ENCODE peak calls at places on chromosomes 16 and 17, in seven cellular contexts. One of them, this sample, is unnamed. For H3K36me3, the result is how much of the 10 kb centered on the place peaks cover.

GRCh38 chr17:66829386-66829864 is 5.5 kb upstream of the CACNG5 start:
- DNase-seq in fibroblast of lung: peak
- DNase-seq in adipocyte: peak
- DNase-seq in astrocyte: peak
- DNase-seq in IMR-90: peak
- DNase-seq in neural progenitor cell: peak
- DNase-seq in DND-41: peak
- DNase-seq in this sample: no peak

GRCh38 chr17:74152591-74153455 is 50.7 kb upstream of the RPL38 start:
- DNase-seq in fibroblast of lung: no peak
- DNase-seq in adipocyte: peak
- DNase-seq in neural progenitor cell: no peak
- DNase-seq in astrocyte: no peak
- DNase-seq in DND-41: no peak
- DNase-seq in IMR-90: no peak
- DNase-seq in this sample: no peak

GRCh38 chr16:21263640-21264211 is 14.4 kb downstream of the CRYM start:
- DNase-seq in fibroblast of lung: peak
- DNase-seq in adipocyte: peak
- DNase-seq in astrocyte: no peak
- DNase-seq in DND-41: no peak
- DNase-seq in IMR-90: peak
- DNase-seq in neural progenitor cell: peak
- DNase-seq in this sample: peak

GRCh38 chr17:65583921-65584603 is 22.6 kb upstream of the AXIN2 start:
- DNase-seq in IMR-90: no peak
- DNase-seq in adipocyte: peak
- DNase-seq in fibroblast of lung: no peak
- DNase-seq in astrocyte: no peak
- DNase-seq in DND-41: no peak
- DNase-seq in neural progenitor cell: no peak
- DNase-seq in this sample: no peak

GRCh38 chr17:1787301-1787902 is 25.5 kb downstream of the SERPINF1 start:
- DNase-seq in fibroblast of lung: peak
- DNase-seq in DND-41: no peak
- DNase-seq in astrocyte: peak
- DNase-seq in adipocyte: peak
- DNase-seq in neural progenitor cell: no peak
- DNase-seq in IMR-90: peak
- DNase-seq in this sample: no peak

GRCh38 chr16:19704321-19705130 is 13.5 kb downstream of the KNOP1 start:
- DNase-seq in DND-41: no peak
- DNase-seq in IMR-90: peak
- DNase-seq in astrocyte: peak
- DNase-seq in fibroblast of lung: peak
- DNase-seq in adipocyte: peak
- DNase-seq in neural progenitor cell: no peak
- DNase-seq in this sample: no peak

GRCh38 chr16:73015612-73016487 is 32.1 kb downstream of the ZFHX3 start:
- DNase-seq in adipocyte: no peak
- DNase-seq in DND-41: no peak
- DNase-seq in fibroblast of lung: no peak
- DNase-seq in IMR-90: no peak
- DNase-seq in neural progenitor cell: no peak
- DNase-seq in astrocyte: no peak
- DNase-seq in this sample: no peak

GRCh38 chr16:88649924-88650748 is 717 bp downstream of the CYBA start:
- DNase-seq in adipocyte: peak
- DNase-seq in DND-41: peak
- DNase-seq in neural progenitor cell: peak
- DNase-seq in astrocyte: no peak
- DNase-seq in fibroblast of lung: no peak
- DNase-seq in IMR-90: peak
- DNase-seq in this sample: peak

GRCh38 chr16:68792465-68793324 is 50.6 kb upstream of the TANGO6 start:
- DNase-seq in neural progenitor cell: no peak
- DNase-seq in DND-41: no peak
- DNase-seq in IMR-90: peak
- DNase-seq in astrocyte: peak
- DNase-seq in adipocyte: peak
- DNase-seq in fibroblast of lung: peak
- DNase-seq in this sample: no peak

DNA sequence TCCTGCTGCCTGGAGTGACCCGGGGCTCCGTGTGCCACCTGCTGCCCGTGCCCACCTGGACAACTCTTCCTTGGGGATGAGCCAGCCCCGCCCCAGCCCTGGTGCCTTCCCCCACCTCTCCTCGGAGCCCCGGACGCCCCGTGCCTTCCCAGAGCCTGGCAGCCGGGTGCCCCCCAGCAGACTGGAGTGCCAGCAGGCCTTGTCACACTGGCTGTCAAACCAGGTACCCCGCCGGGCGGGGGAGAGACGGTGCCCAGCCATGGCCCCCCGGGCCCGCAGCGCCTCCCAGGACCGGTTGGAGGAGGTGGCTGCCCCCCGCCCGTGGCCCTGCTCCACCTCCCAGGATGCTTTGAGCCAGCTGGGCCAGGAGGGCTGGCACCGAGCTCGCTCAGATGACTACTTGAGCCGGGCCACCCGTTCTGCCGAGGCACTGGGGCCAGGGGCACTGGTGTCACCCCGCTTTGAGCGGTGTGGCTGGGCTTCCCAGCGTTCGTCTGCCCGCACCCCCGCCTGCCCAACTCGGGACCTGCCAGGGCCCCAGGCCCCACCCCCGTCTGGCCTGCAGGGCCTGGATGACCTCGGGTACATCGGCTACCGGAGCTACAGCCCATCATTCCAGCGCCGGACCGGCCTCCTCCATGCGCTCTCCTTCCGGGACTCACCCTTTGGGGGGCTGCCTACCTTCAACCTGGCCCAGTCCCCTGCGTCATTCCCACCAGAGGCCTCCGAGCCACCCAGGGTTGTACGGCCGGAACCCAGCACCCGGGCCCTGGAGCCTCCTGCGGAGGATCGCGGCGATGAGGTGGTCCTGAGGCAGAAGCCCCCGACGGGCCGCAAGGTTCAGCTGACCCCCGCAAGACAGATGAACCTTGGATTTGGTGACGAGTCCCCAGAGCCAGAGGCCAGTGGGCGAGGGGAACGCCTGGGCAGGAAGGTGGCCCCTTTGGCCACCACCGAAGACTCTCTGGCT is 38.4 kb downstream of the ARHGAP23 start:
- DNase-seq in IMR-90: no peak
- DNase-seq in astrocyte: no peak
- DNase-seq in DND-41: no peak
- DNase-seq in fibroblast of lung: no peak
- DNase-seq in adipocyte: no peak
- DNase-seq in neural progenitor cell: no peak
- DNase-seq in this sample: no peak
- H3K36me3 ChIP-seq in IMR-90: half or more
- H3K36me3 ChIP-seq in astrocyte: under half
- H3K36me3 ChIP-seq in DND-41: half or more
- H3K36me3 ChIP-seq in fibroblast of lung: half or more
- H3K36me3 ChIP-seq in adipocyte: under half
- H3K36me3 ChIP-seq in neural progenitor cell: under half
- H3K36me3 ChIP-seq in this sample: under half

DNA sequence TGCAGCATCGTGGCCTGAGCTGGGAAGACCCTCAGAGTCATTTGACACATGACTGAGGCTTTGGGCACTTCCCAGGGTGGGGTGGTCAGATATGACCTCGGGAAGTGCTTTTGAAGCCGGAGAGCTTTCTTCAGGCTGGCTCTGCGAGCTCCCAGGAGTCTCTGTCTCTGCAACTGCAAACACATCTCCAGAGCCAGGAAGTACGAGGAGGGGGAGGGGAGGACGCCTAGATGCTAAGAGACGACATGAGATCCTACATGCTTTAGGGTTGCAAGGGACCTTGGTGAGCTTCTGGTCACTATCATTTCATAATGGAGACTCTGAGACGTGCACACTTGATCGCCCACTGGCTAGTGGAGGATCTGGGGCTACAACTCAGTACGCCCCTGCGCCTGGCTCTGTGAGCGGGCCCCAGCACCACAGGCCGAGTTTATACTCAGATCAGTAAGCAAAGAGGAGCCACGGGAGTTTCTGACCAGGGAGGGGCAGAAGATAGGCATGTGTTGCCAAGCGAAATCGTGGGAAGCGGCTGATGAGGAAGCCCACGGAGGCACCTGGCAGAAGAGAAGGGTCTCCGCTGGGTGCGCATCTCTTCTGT is 527 bp upstream of the MGAT5B start:
- DNase-seq in neural progenitor cell: no peak
- DNase-seq in IMR-90: peak
- DNase-seq in adipocyte: peak
- DNase-seq in DND-41: peak
- DNase-seq in astrocyte: peak
- DNase-seq in fibroblast of lung: peak
- DNase-seq in this sample: no peak
- H3K9ac ChIP-seq in neural progenitor cell: no peak
- H3K9ac ChIP-seq in IMR-90: no peak
- H3K9ac ChIP-seq in adipocyte: no peak
- H3K9ac ChIP-seq in DND-41: no peak
- H3K9ac ChIP-seq in astrocyte: peak
- H3K9ac ChIP-seq in fibroblast of lung: no peak
- H3K9ac ChIP-seq in this sample: no peak

DNA sequence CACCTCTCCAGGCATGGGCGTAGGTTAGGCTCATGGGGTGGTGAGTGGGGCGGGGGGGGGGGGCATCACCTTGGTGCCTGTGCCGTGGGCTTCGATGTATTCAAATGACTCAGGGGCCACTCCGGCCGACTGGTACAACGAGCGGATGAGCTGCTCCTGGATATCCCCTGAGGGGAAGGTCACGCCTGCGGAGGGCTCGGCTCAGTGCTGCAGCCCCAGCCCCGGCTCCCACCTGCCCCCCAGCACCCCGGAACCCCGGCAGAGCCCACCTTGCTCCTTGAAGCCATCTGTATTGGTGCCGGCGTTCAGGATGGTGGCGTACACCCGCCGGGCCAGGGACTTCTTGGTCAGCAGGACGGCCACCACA is 5.4 kb downstream of the FASN start:
- DNase-seq in DND-41: no peak
- DNase-seq in neural progenitor cell: no peak
- DNase-seq in adipocyte: no peak
- DNase-seq in IMR-90: no peak
- DNase-seq in astrocyte: no peak
- DNase-seq in fibroblast of lung: no peak
- DNase-seq in this sample: no peak
- H3K36me3 ChIP-seq in DND-41: half or more
- H3K36me3 ChIP-seq in neural progenitor cell: under half
- H3K36me3 ChIP-seq in adipocyte: half or more
- H3K36me3 ChIP-seq in IMR-90: half or more
- H3K36me3 ChIP-seq in astrocyte: under half
- H3K36me3 ChIP-seq in fibroblast of lung: half or more
- H3K36me3 ChIP-seq in this sample: under half

GRCh38 chr17:45225051-45225700 is 3.5 kb downstream of the FMNL1 start:
- DNase-seq in fibroblast of lung: no peak
- DNase-seq in IMR-90: no peak
- DNase-seq in DND-41: peak
- DNase-seq in neural progenitor cell: no peak
- DNase-seq in astrocyte: no peak
- DNase-seq in adipocyte: no peak
- DNase-seq in this sample: peak
- H3K9ac ChIP-seq in fibroblast of lung: no peak
- H3K9ac ChIP-seq in IMR-90: no peak
- H3K9ac ChIP-seq in DND-41: peak
- H3K9ac ChIP-seq in neural progenitor cell: no peak
- H3K9ac ChIP-seq in astrocyte: no peak
- H3K9ac ChIP-seq in adipocyte: no peak
- H3K9ac ChIP-seq in this sample: peak

DNA sequence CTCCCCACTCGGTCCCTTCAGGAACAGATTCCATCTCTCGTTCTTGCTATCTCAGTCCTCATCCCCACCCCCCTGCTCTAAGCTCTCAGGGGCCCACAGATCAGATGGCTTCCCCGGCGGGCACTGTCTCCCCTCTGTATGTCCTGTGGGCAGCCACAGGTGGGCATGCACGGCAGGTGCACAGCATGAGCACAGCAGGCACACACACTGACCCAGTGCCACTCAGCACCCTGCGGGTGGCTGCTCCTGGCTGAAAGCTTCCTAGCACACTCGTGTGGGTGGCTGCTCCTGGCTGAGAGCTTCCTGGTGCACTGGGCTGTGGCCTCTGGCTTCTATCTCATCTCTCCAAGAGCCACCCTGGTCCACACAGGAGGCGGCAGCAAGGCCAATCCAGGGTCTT is 44.5 kb upstream of the SMIM36 start:
- DNase-seq in fibroblast of lung: no peak
- DNase-seq in DND-41: no peak
- DNase-seq in adipocyte: no peak
- DNase-seq in neural progenitor cell: no peak
- DNase-seq in astrocyte: no peak
- DNase-seq in IMR-90: no peak
- DNase-seq in this sample: no peak
- H3K36me3 ChIP-seq in fibroblast of lung: under half
- H3K36me3 ChIP-seq in DND-41: under half
- H3K36me3 ChIP-seq in adipocyte: under half
- H3K36me3 ChIP-seq in neural progenitor cell: under half
- H3K36me3 ChIP-seq in astrocyte: under half
- H3K36me3 ChIP-seq in IMR-90: under half
- H3K36me3 ChIP-seq in this sample: under half

DNA sequence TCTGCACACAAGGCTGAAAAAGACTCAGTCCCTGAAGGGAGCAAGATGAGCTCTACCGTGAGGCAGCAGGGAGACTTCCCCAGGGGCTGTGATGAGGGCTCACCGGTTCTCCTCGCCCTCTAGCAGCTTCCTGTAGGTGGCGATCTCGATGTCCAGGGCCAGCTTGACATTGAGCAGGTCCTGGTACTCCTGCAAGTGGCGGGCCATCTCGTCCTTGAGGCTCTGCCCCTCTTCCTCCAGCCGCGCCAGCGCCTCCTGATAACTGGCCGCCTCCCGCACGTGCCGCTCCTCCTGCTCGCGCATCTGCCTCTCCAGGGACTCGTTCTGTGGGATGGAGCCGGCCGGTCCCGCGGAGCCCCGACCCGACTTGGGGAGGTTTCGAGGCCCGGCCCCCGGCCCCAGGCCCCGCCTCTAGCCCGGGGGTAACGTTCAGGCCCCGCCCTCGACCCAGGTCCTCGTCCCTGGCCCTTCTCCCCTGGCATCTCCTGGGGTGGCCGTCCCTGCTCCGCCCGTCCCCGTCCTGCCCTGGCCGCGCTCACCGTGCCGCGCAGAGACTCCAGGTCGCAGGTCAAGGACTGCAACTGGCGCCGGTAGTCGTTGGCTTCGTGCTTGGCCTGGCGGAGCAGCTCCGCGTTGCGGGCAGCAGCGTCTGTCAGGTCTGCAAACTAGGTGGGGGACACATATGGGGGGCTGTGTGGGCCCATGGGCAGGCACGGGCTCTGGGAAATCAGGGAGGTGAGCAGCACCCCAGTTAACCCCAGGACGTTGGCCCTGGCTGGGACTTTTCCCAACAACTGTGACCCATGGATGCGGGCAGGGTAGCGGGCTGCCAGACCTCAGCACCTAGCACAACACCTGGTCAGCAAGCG is 3.9 kb downstream of the GFAP start:
- DNase-seq in fibroblast of lung: peak
- DNase-seq in astrocyte: no peak
- DNase-seq in neural progenitor cell: peak
- DNase-seq in DND-41: peak
- DNase-seq in IMR-90: peak
- DNase-seq in adipocyte: peak
- DNase-seq in this sample: peak
- H3K9ac ChIP-seq in fibroblast of lung: no peak
- H3K9ac ChIP-seq in astrocyte: no peak
- H3K9ac ChIP-seq in neural progenitor cell: no peak
- H3K9ac ChIP-seq in DND-41: no peak
- H3K9ac ChIP-seq in IMR-90: no peak
- H3K9ac ChIP-seq in adipocyte: no peak
- H3K9ac ChIP-seq in this sample: no peak

This sample was measured in MM.1S.